ENCODE peak calls at places on chromosomes 6 and 20, in five cellular contexts. One of them, this sample, is unnamed.

GRCh38 chr6:96015791-96016776 is at the start of gene FUT9:
- DNase-seq in GM12865: no peak
- DNase-seq in cardiac muscle cell: peak
- DNase-seq in endothelial cell of umbilical vein: no peak
- DNase-seq in upper lobe of right lung: no peak
- DNase-seq in this sample: no peak

GRCh38 chr20:31608256-31608980 is 3.3 kb downstream of the ID1 start:
- DNase-seq in upper lobe of right lung: peak
- DNase-seq in GM12865: no peak
- DNase-seq in endothelial cell of umbilical vein: peak
- DNase-seq in cardiac muscle cell: peak
- DNase-seq in this sample: peak

GRCh38 chr6:46324706-46325105 is 153.9 kb upstream of the ENPP5 start:
- DNase-seq in GM12865: no peak
- DNase-seq in cardiac muscle cell: no peak
- DNase-seq in upper lobe of right lung: no peak
- DNase-seq in endothelial cell of umbilical vein: no peak
- DNase-seq in this sample: no peak

GRCh38 chr6:150840185-150840584 is 25.3 kb upstream of the MTHFD1L start:
- DNase-seq in endothelial cell of umbilical vein: no peak
- DNase-seq in cardiac muscle cell: no peak
- DNase-seq in GM12865: no peak
- DNase-seq in upper lobe of right lung: no peak
- DNase-seq in this sample: no peak

GRCh38 chr20:11453430-11453829 is 464.3 kb upstream of the BTBD3 start:
- DNase-seq in endothelial cell of umbilical vein: peak
- DNase-seq in GM12865: no peak
- DNase-seq in cardiac muscle cell: no peak
- DNase-seq in upper lobe of right lung: no peak
- DNase-seq in this sample: no peak

GRCh38 chr6:7219310-7219709 is 93.7 kb downstream of the SSR1 start:
- DNase-seq in GM12865: no peak
- DNase-seq in cardiac muscle cell: no peak
- DNase-seq in upper lobe of right lung: no peak
- DNase-seq in endothelial cell of umbilical vein: no peak
- DNase-seq in this sample: no peak

GRCh38 chr20:45510242-45510862 is 5.1 kb downstream of the SPINT3 start:
- DNase-seq in endothelial cell of umbilical vein: no peak
- DNase-seq in upper lobe of right lung: no peak
- DNase-seq in GM12865: no peak
- DNase-seq in cardiac muscle cell: no peak
- DNase-seq in this sample: no peak

GRCh38 chr20:62689861-62690644 is 18.6 kb upstream of the NTSR1 start:
- DNase-seq in cardiac muscle cell: no peak
- DNase-seq in GM12865: no peak
- DNase-seq in upper lobe of right lung: no peak
- DNase-seq in endothelial cell of umbilical vein: no peak
- DNase-seq in this sample: no peak

GRCh38 chr6:14292119-14292518 is 174.5 kb downstream of the CD83 start:
- DNase-seq in GM12865: no peak
- DNase-seq in cardiac muscle cell: no peak
- DNase-seq in upper lobe of right lung: no peak
- DNase-seq in endothelial cell of umbilical vein: no peak
- DNase-seq in this sample: no peak

GRCh38 chr6:4351506-4351852 is 216.1 kb upstream of the ECI2 start:
- DNase-seq in GM12865: no peak
- DNase-seq in endothelial cell of umbilical vein: no peak
- DNase-seq in upper lobe of right lung: no peak
- DNase-seq in cardiac muscle cell: no peak
- DNase-seq in this sample: no peak

GRCh38 chr6:161866570-161866969 is 592.7 kb upstream of the AGPAT4 start:
- DNase-seq in upper lobe of right lung: no peak
- DNase-seq in cardiac muscle cell: no peak
- DNase-seq in endothelial cell of umbilical vein: no peak
- DNase-seq in GM12865: no peak
- DNase-seq in this sample: no peak

GRCh38 chr6:34888874-34889555 is at the start of gene ANKS1A:
- DNase-seq in upper lobe of right lung: peak
- DNase-seq in cardiac muscle cell: peak
- DNase-seq in endothelial cell of umbilical vein: peak
- DNase-seq in GM12865: peak
- DNase-seq in this sample: peak

GRCh38 chr6:136525586-136526195 is 24.5 kb downstream of the MAP7 start:
- DNase-seq in upper lobe of right lung: no peak
- DNase-seq in endothelial cell of umbilical vein: no peak
- DNase-seq in cardiac muscle cell: no peak
- DNase-seq in GM12865: no peak
- DNase-seq in this sample: no peak

GRCh38 chr20:31485450-31486339 is 10.6 kb downstream of the REM1 start:
- DNase-seq in GM12865: no peak
- DNase-seq in endothelial cell of umbilical vein: peak
- DNase-seq in upper lobe of right lung: peak
- DNase-seq in cardiac muscle cell: no peak
- DNase-seq in this sample: no peak

GRCh38 chr6:163347021-163347446 is 67.5 kb upstream of the QKI start:
- DNase-seq in cardiac muscle cell: no peak
- DNase-seq in endothelial cell of umbilical vein: no peak
- DNase-seq in upper lobe of right lung: no peak
- DNase-seq in GM12865: no peak
- DNase-seq in this sample: no peak

GRCh38 chr6:37985355-37985754 is 165.8 kb downstream of the ZFAND3 start:
- DNase-seq in GM12865: peak
- DNase-seq in endothelial cell of umbilical vein: no peak
- DNase-seq in cardiac muscle cell: no peak
- DNase-seq in upper lobe of right lung: no peak
- DNase-seq in this sample: no peak

GRCh38 chr20:51195419-51195901 is 172.6 kb upstream of the KCNG1 start:
- DNase-seq in cardiac muscle cell: no peak
- DNase-seq in upper lobe of right lung: no peak
- DNase-seq in endothelial cell of umbilical vein: no peak
- DNase-seq in GM12865: no peak
- DNase-seq in this sample: no peak

GRCh38 chr20:53672484-53673129 is 79.0 kb upstream of the ZNF217 start:
- DNase-seq in endothelial cell of umbilical vein: no peak
- DNase-seq in GM12865: no peak
- DNase-seq in cardiac muscle cell: no peak
- DNase-seq in upper lobe of right lung: no peak
- DNase-seq in this sample: no peak

GRCh38 chr20:19073584-19074198 is 138.8 kb upstream of the SLC24A3 start:
- DNase-seq in endothelial cell of umbilical vein: no peak
- DNase-seq in GM12865: peak
- DNase-seq in cardiac muscle cell: peak
- DNase-seq in upper lobe of right lung: no peak
- DNase-seq in this sample: no peak

GRCh38 chr20:43138061-43138860 is 51.4 kb downstream of the PTPRT start:
- DNase-seq in upper lobe of right lung: no peak
- DNase-seq in endothelial cell of umbilical vein: no peak
- DNase-seq in cardiac muscle cell: no peak
- DNase-seq in GM12865: no peak
- DNase-seq in this sample: no peak

GRCh38 chr20:32911355-32911754 is 52.6 kb downstream of the EFCAB8 start:
- DNase-seq in GM12865: no peak
- DNase-seq in endothelial cell of umbilical vein: no peak
- DNase-seq in cardiac muscle cell: no peak
- DNase-seq in upper lobe of right lung: no peak
- DNase-seq in this sample: no peak

GRCh38 chr6:40796280-40797223 is 209.4 kb upstream of the LRFN2 start:
- DNase-seq in GM12865: no peak
- DNase-seq in endothelial cell of umbilical vein: no peak
- DNase-seq in cardiac muscle cell: no peak
- DNase-seq in upper lobe of right lung: no peak
- DNase-seq in this sample: no peak

GRCh38 chr6:144467921-144468320 is 182.8 kb downstream of the UTRN start:
- DNase-seq in endothelial cell of umbilical vein: no peak
- DNase-seq in cardiac muscle cell: peak
- DNase-seq in GM12865: no peak
- DNase-seq in upper lobe of right lung: no peak
- DNase-seq in this sample: no peak

GRCh38 chr6:144466716-144467115 is 181.6 kb downstream of the UTRN start:
- DNase-seq in endothelial cell of umbilical vein: no peak
- DNase-seq in GM12865: no peak
- DNase-seq in cardiac muscle cell: no peak
- DNase-seq in upper lobe of right lung: no peak
- DNase-seq in this sample: no peak

GRCh38 chr6:144467153-144467762 is 182.1 kb downstream of the UTRN start:
- DNase-seq in endothelial cell of umbilical vein: no peak
- DNase-seq in GM12865: no peak
- DNase-seq in cardiac muscle cell: no peak
- DNase-seq in upper lobe of right lung: no peak
- DNase-seq in this sample: no peak

GRCh38 chr6:144469144-144469575 is 184.0 kb downstream of the UTRN start:
- DNase-seq in GM12865: peak
- DNase-seq in upper lobe of right lung: no peak
- DNase-seq in cardiac muscle cell: no peak
- DNase-seq in endothelial cell of umbilical vein: no peak
- DNase-seq in this sample: peak

GRCh38 chr6:144468709-144469108 is 183.6 kb downstream of the UTRN start:
- DNase-seq in GM12865: no peak
- DNase-seq in upper lobe of right lung: no peak
- DNase-seq in endothelial cell of umbilical vein: no peak
- DNase-seq in cardiac muscle cell: no peak
- DNase-seq in this sample: no peak
- TF ChIP-seq CTCF in GM12865: no peak
- TF ChIP-seq CTCF in upper lobe of right lung: no peak
- TF ChIP-seq CTCF in endothelial cell of umbilical vein: no peak
- TF ChIP-seq CTCF in cardiac muscle cell: no peak
- TF ChIP-seq CTCF in this sample: no peak

GRCh38 chr20:57543754-57544153 is 17.2 kb upstream of the PCK1 start:
- DNase-seq in upper lobe of right lung: no peak
- DNase-seq in endothelial cell of umbilical vein: no peak
- DNase-seq in cardiac muscle cell: no peak
- DNase-seq in GM12865: no peak
- DNase-seq in this sample: no peak

GRCh38 chr20:57548177-57549058 is 12.5 kb upstream of the PCK1 start:
- DNase-seq in cardiac muscle cell: peak
- DNase-seq in GM12865: peak
- DNase-seq in upper lobe of right lung: no peak
- DNase-seq in endothelial cell of umbilical vein: no peak
- DNase-seq in this sample: no peak

GRCh38 chr20:57547250-57547649 is 13.7 kb upstream of the PCK1 start:
- DNase-seq in GM12865: no peak
- DNase-seq in upper lobe of right lung: no peak
- DNase-seq in endothelial cell of umbilical vein: no peak
- DNase-seq in cardiac muscle cell: no peak
- DNase-seq in this sample: no peak

GRCh38 chr20:57545927-57546662 is 14.8 kb upstream of the PCK1 start:
- DNase-seq in GM12865: no peak
- DNase-seq in cardiac muscle cell: no peak
- DNase-seq in upper lobe of right lung: no peak
- DNase-seq in endothelial cell of umbilical vein: no peak
- DNase-seq in this sample: no peak

GRCh38 chr20:57544838-57545564 is 15.9 kb upstream of the PCK1 start:
- DNase-seq in cardiac muscle cell: no peak
- DNase-seq in upper lobe of right lung: no peak
- DNase-seq in GM12865: no peak
- DNase-seq in endothelial cell of umbilical vein: peak
- DNase-seq in this sample: no peak
- TF ChIP-seq CTCF in cardiac muscle cell: no peak
- TF ChIP-seq CTCF in upper lobe of right lung: no peak
- TF ChIP-seq CTCF in GM12865: no peak
- TF ChIP-seq CTCF in endothelial cell of umbilical vein: no peak
- TF ChIP-seq CTCF in this sample: no peak

GRCh38 chr6:130888246-130888645 is 61.0 kb downstream of the SMLR1 start:
- DNase-seq in GM12865: no peak
- DNase-seq in endothelial cell of umbilical vein: peak
- DNase-seq in cardiac muscle cell: no peak
- DNase-seq in upper lobe of right lung: no peak
- DNase-seq in this sample: no peak

GRCh38 chr6:130889423-130889822 is 62.2 kb downstream of the SMLR1 start:
- DNase-seq in endothelial cell of umbilical vein: no peak
- DNase-seq in cardiac muscle cell: no peak
- DNase-seq in GM12865: no peak
- DNase-seq in upper lobe of right lung: no peak
- DNase-seq in this sample: no peak

GRCh38 chr6:130886965-130887364 is 59.8 kb downstream of the SMLR1 start:
- DNase-seq in endothelial cell of umbilical vein: no peak
- DNase-seq in GM12865: no peak
- DNase-seq in cardiac muscle cell: no peak
- DNase-seq in upper lobe of right lung: no peak
- DNase-seq in this sample: no peak

GRCh38 chr6:130882370-130882769 is 55.2 kb downstream of the SMLR1 start:
- DNase-seq in upper lobe of right lung: no peak
- DNase-seq in endothelial cell of umbilical vein: no peak
- DNase-seq in cardiac muscle cell: no peak
- DNase-seq in GM12865: no peak
- DNase-seq in this sample: no peak

DNA sequence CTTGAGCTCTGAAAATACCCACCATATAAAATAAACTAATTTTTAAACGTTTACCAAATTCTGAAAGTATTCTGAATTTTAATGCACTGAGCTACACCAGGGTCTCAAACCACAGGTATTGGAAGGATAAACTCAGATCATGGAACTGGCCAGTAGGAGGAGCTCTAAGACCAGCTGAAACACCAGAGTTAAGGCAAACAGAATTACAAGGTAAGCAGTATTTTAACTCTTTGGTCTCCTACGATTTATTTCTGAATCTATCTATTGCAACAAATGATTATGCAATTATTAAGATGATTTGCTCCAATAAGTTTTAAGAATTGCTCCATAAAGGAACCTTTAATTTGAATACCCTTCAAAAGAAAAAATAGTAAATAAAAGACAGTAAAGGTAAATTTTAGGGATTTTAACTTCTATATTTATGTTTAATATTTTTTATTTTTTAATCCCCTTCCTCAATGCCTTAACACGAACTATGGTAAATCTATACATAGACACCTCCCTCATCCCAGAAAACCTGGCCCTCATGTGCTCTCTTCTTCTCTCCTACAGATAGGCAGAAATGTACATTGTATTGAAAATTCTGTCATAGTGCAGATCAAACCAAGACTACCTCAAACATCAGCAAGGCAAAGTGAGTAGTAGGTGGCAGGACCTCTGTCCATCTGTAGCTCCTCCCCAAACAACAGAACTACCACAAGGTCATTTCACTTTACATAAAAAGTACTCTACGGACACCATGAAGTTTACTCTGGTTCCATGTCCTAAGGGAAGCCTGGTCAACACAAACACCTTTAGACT is 58.4 kb downstream of the SMLR1 start:
- DNase-seq in endothelial cell of umbilical vein: peak
- DNase-seq in upper lobe of right lung: no peak
- DNase-seq in GM12865: peak
- DNase-seq in cardiac muscle cell: peak
- DNase-seq in this sample: peak
- TF ChIP-seq CTCF in endothelial cell of umbilical vein: peak
- TF ChIP-seq CTCF in upper lobe of right lung: peak
- TF ChIP-seq CTCF in GM12865: peak
- TF ChIP-seq CTCF in cardiac muscle cell: peak
- TF ChIP-seq CTCF in this sample: peak

DNA sequence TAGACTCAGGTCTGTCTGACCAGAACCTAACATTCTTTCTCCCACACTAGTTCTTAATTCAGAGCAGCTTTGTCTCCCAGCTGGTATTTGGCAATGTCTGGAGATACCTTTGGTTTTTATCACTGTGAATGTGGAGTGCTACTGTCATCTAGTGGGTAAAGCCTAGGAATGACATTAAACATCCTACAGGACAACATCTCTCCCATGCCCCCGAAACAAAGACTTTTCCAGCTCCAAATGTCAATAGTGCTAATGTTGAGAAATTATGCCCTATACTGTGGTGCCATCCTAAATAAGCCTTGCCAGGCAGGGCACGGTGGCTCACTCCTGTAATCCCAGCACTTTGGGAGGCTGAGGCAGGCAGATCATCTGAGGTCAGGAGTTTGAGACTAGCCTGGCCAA is 4.2 kb upstream of the TTPAL start:
- DNase-seq in GM12865: no peak
- DNase-seq in cardiac muscle cell: peak
- DNase-seq in upper lobe of right lung: no peak
- DNase-seq in endothelial cell of umbilical vein: no peak
- DNase-seq in this sample: no peak
- TF ChIP-seq CTCF in GM12865: peak
- TF ChIP-seq CTCF in cardiac muscle cell: peak
- TF ChIP-seq CTCF in upper lobe of right lung: peak
- TF ChIP-seq CTCF in endothelial cell of umbilical vein: peak
- TF ChIP-seq CTCF in this sample: no peak